ENCODE peak calls at places on chromosomes 6 and 20, in four cellular contexts. One of them, this sample, is unnamed. For H3K27me3, the result is how much of the 10 kb centered on the place peaks cover.

GRCh38 chr6:14851286-14851685 is 394.6 kb upstream of the JARID2 start:
- DNase-seq in hepatocyte: no peak
- DNase-seq in IMR-90: peak
- DNase-seq in CD8-positive, alpha-beta T cell: no peak
- DNase-seq in this sample: no peak

GRCh38 chr6:14704383-14705271 is 541.2 kb upstream of the JARID2 start:
- DNase-seq in hepatocyte: no peak
- DNase-seq in IMR-90: peak
- DNase-seq in CD8-positive, alpha-beta T cell: no peak
- DNase-seq in this sample: no peak

GRCh38 chr6:15546591-15546990 is 116.2 kb downstream of the DTNBP1 start:
- DNase-seq in hepatocyte: no peak
- DNase-seq in IMR-90: no peak
- DNase-seq in CD8-positive, alpha-beta T cell: no peak
- DNase-seq in this sample: no peak

GRCh38 chr6:3340891-3341290 is 82.1 kb downstream of the PSMG4 start:
- DNase-seq in hepatocyte: no peak
- DNase-seq in IMR-90: peak
- DNase-seq in CD8-positive, alpha-beta T cell: no peak
- DNase-seq in this sample: no peak

GRCh38 chr6:3753228-3753795 is 1.8 kb upstream of the PXDC1 start:
- DNase-seq in hepatocyte: no peak
- DNase-seq in IMR-90: no peak
- DNase-seq in CD8-positive, alpha-beta T cell: no peak
- DNase-seq in this sample: no peak

GRCh38 chr20:47907031-47907670 is 121.9 kb upstream of the SULF2 start:
- DNase-seq in hepatocyte: no peak
- DNase-seq in IMR-90: no peak
- DNase-seq in CD8-positive, alpha-beta T cell: no peak
- DNase-seq in this sample: no peak

GRCh38 chr20:32333988-32334885 is 23.9 kb upstream of the ASXL1 start:
- DNase-seq in hepatocyte: no peak
- DNase-seq in IMR-90: no peak
- DNase-seq in CD8-positive, alpha-beta T cell: peak
- DNase-seq in this sample: no peak

GRCh38 chr20:46260480-46260879 is 47.8 kb downstream of the CDH22 start:
- DNase-seq in hepatocyte: no peak
- DNase-seq in IMR-90: no peak
- DNase-seq in CD8-positive, alpha-beta T cell: no peak
- DNase-seq in this sample: no peak

GRCh38 chr6:49988900-49989299 is 19.5 kb upstream of the DEFB113 start:
- DNase-seq in hepatocyte: no peak
- DNase-seq in IMR-90: no peak
- DNase-seq in CD8-positive, alpha-beta T cell: no peak
- DNase-seq in this sample: no peak

GRCh38 chr20:59805786-59806577 is 127.5 kb downstream of the SYCP2 start:
- DNase-seq in hepatocyte: no peak
- DNase-seq in IMR-90: no peak
- DNase-seq in CD8-positive, alpha-beta T cell: no peak
- DNase-seq in this sample: no peak

GRCh38 chr6:87172292-87172691 is 16.9 kb downstream of the ZNF292 start:
- DNase-seq in hepatocyte: no peak
- DNase-seq in IMR-90: no peak
- DNase-seq in CD8-positive, alpha-beta T cell: no peak
- DNase-seq in this sample: no peak

GRCh38 chr6:106145144-106145543 is 59.0 kb downstream of the PRDM1 start:
- DNase-seq in hepatocyte: no peak
- DNase-seq in IMR-90: no peak
- DNase-seq in CD8-positive, alpha-beta T cell: no peak
- DNase-seq in this sample: no peak

GRCh38 chr6:106146852-106147351 is 60.8 kb downstream of the PRDM1 start:
- DNase-seq in hepatocyte: no peak
- DNase-seq in IMR-90: peak
- DNase-seq in CD8-positive, alpha-beta T cell: no peak
- DNase-seq in this sample: no peak

GRCh38 chr6:106143582-106144139 is 57.5 kb downstream of the PRDM1 start:
- DNase-seq in hepatocyte: no peak
- DNase-seq in IMR-90: no peak
- DNase-seq in CD8-positive, alpha-beta T cell: no peak
- DNase-seq in this sample: no peak

GRCh38 chr6:106147476-106147875 is 61.3 kb downstream of the PRDM1 start:
- DNase-seq in hepatocyte: no peak
- DNase-seq in IMR-90: no peak
- DNase-seq in CD8-positive, alpha-beta T cell: no peak
- DNase-seq in this sample: no peak

DNA sequence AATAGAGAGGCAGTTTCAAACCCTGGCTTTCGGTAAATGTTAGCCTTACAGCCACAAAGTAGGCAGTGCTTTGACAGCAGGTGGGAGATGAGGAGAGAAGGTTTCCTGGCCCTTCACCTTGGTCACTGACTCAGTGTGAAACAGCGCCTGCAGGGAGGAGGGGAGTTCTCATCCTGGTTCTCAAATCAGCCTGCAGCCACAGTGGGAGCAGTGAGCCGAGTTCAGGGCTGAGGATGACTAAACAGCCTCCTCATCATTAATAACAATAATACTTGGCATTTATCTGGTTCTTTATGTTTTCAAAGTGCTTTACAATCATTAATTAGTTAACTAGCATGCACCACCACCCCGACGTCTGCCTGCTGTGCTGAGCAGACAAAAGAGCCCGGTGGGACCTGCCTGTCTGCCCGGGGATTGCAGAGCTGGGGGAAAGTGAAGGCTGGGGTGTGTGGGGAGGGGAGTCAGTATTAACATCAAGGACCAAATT is 59.6 kb downstream of the PRDM1 start:
- DNase-seq in hepatocyte: no peak
- DNase-seq in IMR-90: peak
- DNase-seq in CD8-positive, alpha-beta T cell: no peak
- DNase-seq in this sample: no peak
- TF ChIP-seq CTCF in hepatocyte: no peak
- TF ChIP-seq CTCF in IMR-90: no peak
- TF ChIP-seq CTCF in CD8-positive, alpha-beta T cell: no peak
- TF ChIP-seq CTCF in this sample: no peak

GRCh38 chr6:135182993-135183531 is 2.0 kb downstream of the MYB start:
- DNase-seq in hepatocyte: peak
- DNase-seq in IMR-90: no peak
- DNase-seq in CD8-positive, alpha-beta T cell: peak
- DNase-seq in this sample: no peak

GRCh38 chr6:135180458-135181332 is at the start of gene MYB:
- DNase-seq in hepatocyte: peak
- DNase-seq in IMR-90: peak
- DNase-seq in CD8-positive, alpha-beta T cell: peak
- DNase-seq in this sample: no peak

GRCh38 chr6:135181333-135182119 is 418 bp downstream of the MYB start:
- DNase-seq in hepatocyte: peak
- DNase-seq in IMR-90: no peak
- DNase-seq in CD8-positive, alpha-beta T cell: no peak
- DNase-seq in this sample: no peak

GRCh38 chr6:135182120-135182992 is 1.2 kb downstream of the MYB start:
- DNase-seq in hepatocyte: peak
- DNase-seq in IMR-90: no peak
- DNase-seq in CD8-positive, alpha-beta T cell: peak
- DNase-seq in this sample: no peak

DNA sequence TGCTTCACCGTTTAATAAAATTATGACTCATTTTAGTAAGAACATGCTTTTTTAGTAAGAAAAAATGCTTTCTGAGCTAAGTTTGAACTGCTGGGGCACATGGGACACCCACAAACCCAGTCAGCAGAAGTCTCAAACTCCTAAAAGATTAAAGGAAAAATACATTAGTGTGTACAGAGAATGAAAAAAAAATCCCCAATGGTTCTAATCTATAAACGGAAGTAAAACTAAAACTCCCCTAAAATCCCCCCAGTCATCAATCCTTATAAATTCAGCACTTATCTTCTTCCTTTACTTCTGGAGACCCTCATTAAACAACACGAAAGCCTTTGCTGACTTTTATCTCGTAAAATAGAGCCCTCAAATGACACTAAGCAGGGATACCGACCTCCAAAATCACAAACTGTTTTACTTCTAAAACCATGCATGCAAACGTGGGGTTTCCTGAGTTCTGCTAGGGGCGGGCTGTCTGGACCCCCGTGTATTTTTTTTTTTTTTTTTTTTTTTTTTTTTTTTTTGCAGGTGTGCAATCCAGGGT is 1.1 kb upstream of the MYB start:
- DNase-seq in hepatocyte: no peak
- DNase-seq in IMR-90: peak
- DNase-seq in CD8-positive, alpha-beta T cell: no peak
- DNase-seq in this sample: no peak
- H3K4me3 ChIP-seq in hepatocyte: no peak
- H3K4me3 ChIP-seq in IMR-90: no peak
- H3K4me3 ChIP-seq in CD8-positive, alpha-beta T cell: peak
- H3K4me3 ChIP-seq in this sample: no peak

GRCh38 chr20:44810061-44810390 is 320 bp downstream of the RIMS4 start:
- DNase-seq in hepatocyte: no peak
- DNase-seq in IMR-90: no peak
- DNase-seq in CD8-positive, alpha-beta T cell: no peak
- DNase-seq in this sample: no peak
- H3K27me3 ChIP-seq in hepatocyte: half or more
- H3K27me3 ChIP-seq in IMR-90: half or more
- H3K27me3 ChIP-seq in CD8-positive, alpha-beta T cell: under half
- H3K27me3 ChIP-seq in this sample: half or more

DNA sequence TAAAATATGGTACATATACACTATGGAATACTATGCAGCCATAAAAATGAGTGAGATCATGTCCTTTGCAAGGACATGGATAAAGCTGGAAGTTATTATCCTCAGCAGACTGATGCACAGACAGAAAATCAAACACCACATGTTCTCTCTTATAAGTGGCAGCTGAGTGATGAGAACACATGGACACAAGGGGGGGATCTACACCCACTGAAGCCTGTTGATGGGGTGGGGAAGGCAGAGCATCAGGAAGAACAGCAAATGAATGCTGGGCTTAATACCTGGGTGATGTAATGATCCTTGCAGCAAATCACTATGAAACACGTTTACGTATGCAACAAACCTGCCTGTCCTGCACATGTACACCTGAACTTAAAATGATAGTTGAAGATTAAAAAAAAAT is 71.3 kb downstream of the MANEA start:
- DNase-seq in hepatocyte: no peak
- DNase-seq in IMR-90: no peak
- DNase-seq in CD8-positive, alpha-beta T cell: no peak
- DNase-seq in this sample: no peak
- TF ChIP-seq CTCF in hepatocyte: no peak
- TF ChIP-seq CTCF in IMR-90: no peak
- TF ChIP-seq CTCF in CD8-positive, alpha-beta T cell: no peak
- TF ChIP-seq CTCF in this sample: no peak

GRCh38 chr6:56349196-56349595 is 101.8 kb upstream of the COL21A1 start:
- DNase-seq in hepatocyte: no peak
- DNase-seq in IMR-90: peak
- DNase-seq in CD8-positive, alpha-beta T cell: no peak
- DNase-seq in this sample: no peak
- H3K4me3 ChIP-seq in hepatocyte: no peak
- H3K4me3 ChIP-seq in IMR-90: no peak
- H3K4me3 ChIP-seq in CD8-positive, alpha-beta T cell: no peak
- H3K4me3 ChIP-seq in this sample: no peak

DNA sequence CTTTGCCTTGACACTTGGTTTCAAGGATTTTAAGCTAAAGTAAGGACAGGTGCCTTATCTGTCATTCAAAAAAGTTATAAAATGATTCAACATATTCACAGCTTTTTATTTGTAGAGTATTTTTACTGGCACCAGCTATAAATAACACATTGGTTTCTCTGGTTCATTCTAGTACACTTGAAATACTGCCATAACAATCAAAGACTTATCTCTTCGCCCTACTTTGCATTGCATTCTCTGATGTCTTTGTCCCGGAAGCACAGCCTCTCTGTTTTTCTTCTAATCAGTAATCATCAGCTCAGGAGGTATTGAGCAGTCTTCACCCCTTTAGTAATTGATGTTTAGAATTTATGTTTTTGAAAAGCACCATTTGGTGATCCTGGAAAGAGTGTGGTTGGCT is 156.4 kb downstream of the PDE10A start:
- DNase-seq in hepatocyte: no peak
- DNase-seq in IMR-90: no peak
- DNase-seq in CD8-positive, alpha-beta T cell: no peak
- DNase-seq in this sample: no peak
- H3K27me3 ChIP-seq in hepatocyte: under half
- H3K27me3 ChIP-seq in IMR-90: under half
- H3K27me3 ChIP-seq in CD8-positive, alpha-beta T cell: under half
- H3K27me3 ChIP-seq in this sample: under half